ENCODE peak calls at places on chromosomes 6 and 20, in six cellular contexts. Z, D, W, S, E and O are unnamed samples.

GRCh38 chr6:43992126-43992663 is 135.1 kb downstream of the MRPL14 start:
- DNase-seq in Z (no peak), D (no peak), W (no peak), S (no peak), E (no peak), O (no peak)

GRCh38 chr6:157017022-157017421 is 239.8 kb downstream of the ARID1B start:
- DNase-seq in Z (no peak), D (no peak), W (no peak), S (no peak), E (no peak), O (no peak)

GRCh38 chr6:52403627-52404026 is 16.5 kb upstream of the EFHC1 start:
- DNase-seq in Z (peak), D (peak), W (no peak), S (no peak), E (no peak), O (no peak)

GRCh38 chr6:27280064-27280539 is 32.0 kb downstream of the POM121L2 start:
- DNase-seq in Z (no peak), D (no peak), W (peak), S (no peak), E (no peak), O (no peak)

GRCh38 chr6:16767765-16768514 is 6.7 kb upstream of the ATXN1 start:
- DNase-seq in Z (no peak), D (no peak), W (no peak), S (no peak), E (no peak), O (no peak)

GRCh38 chr20:9185511-9185910 is 116.6 kb downstream of the PLCB4 start:
- DNase-seq in Z (no peak), D (no peak), W (peak), S (no peak), E (no peak), O (no peak)

GRCh38 chr6:16503919-16504554 is 257.2 kb downstream of the ATXN1 start:
- DNase-seq in Z (no peak), D (no peak), W (no peak), S (peak), E (no peak), O (no peak)

GRCh38 chr20:20003088-20003954 is 13.8 kb upstream of the NAA20 start:
- DNase-seq in Z (peak), D (peak), W (no peak), S (peak), E (peak), O (no peak)

GRCh38 chr20:32470025-32470861 is 112.1 kb downstream of the ASXL1 start:
- DNase-seq in Z (peak), D (peak), W (peak), S (no peak), E (peak), O (no peak)

GRCh38 chr6:158999154-158999668 is 791 bp downstream of the RSPH3 start:
- DNase-seq in Z (no peak), D (no peak), W (no peak), S (no peak), E (no peak), O (no peak)

GRCh38 chr6:159004592-159004991 is 4.6 kb upstream of the RSPH3 start:
- DNase-seq in Z (no peak), D (no peak), W (no peak), S (no peak), E (no peak), O (no peak)

GRCh38 chr6:158996863-158997262 is 3.1 kb downstream of the RSPH3 start:
- DNase-seq in Z (no peak), D (no peak), W (no peak), S (no peak), E (no peak), O (no peak)

GRCh38 chr6:159002432-159003160 is 2.6 kb upstream of the RSPH3 start:
- DNase-seq in Z (no peak), D (no peak), W (peak), S (no peak), E (no peak), O (no peak)

GRCh38 chr6:158999669-159000403 is at the start of gene RSPH3:
- DNase-seq in Z (peak), D (peak), W (peak), S (peak), E (peak), O (peak)
- TF ChIP-seq CTCF in Z (no peak), D (no peak), W (peak), S (peak), E (peak), O (no peak)

DNA sequence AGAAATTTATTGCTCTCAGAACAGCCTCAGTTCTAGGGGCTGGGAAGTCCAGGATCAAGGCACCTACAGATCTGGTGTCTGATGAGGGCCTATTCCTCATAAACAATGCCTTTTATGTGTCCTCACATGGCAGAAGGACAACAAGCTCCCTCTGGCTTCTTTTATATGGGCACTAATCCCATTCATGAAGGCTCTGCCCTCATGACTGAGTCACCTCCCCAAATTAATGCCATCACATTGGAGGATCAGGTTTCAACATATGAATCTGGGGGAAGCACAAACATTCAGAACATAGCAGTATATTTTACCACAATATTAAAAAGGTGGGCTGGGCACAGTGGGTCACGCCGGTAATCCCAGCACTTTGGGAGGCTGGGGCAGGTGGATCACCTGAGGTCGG is 58.5 kb upstream of the CCN6 start:
- DNase-seq in Z (no peak), D (no peak), W (peak), S (no peak), E (no peak), O (no peak)
- TF ChIP-seq CTCF in Z (no peak), D (no peak), W (no peak), S (no peak), E (no peak), O (no peak)

DNA sequence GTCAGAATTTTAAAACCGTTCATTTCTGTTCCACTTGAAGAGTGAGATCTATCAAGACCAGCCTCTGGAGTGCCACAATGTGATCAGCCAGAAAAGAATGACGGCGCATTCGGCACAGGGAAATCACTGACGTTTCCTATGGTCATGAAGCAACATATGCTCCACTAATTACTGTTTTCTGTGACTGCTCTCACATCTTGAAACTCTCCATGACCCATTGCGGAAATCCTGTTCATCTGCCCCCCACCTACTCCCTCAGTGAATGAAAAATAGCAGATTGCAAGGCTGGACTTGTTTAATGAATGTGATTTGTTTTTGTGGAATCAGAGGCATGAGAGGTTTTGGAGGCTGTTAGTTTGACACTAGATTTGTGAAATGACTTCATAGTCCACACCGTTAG is 53.3 kb downstream of the SAMD5 start:
- DNase-seq in Z (no peak), D (no peak), W (no peak), S (no peak), E (no peak), O (no peak)
- TF ChIP-seq CTCF in Z (no peak), D (no peak), W (no peak), S (no peak), E (no peak), O (no peak)

DNA sequence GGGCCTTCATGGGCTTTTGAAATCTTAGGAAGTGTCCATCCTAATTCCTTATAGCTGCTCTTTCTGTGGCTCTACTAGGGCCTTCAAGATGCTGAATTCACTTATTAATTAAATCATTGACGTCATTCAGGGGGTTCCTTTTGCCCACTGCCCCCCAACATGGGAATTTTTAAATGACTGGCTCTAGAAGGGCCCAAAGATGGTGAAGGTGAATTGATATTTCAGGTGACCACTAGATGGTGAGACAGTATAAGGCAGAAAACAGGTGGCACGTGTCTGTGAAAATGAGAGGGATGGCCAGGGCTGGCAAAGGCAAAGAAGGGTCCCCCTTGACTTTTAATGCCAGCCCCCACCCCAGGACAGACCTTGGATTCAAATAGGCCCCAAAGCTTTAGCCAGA is 11.8 kb downstream of the GNAS start:
- DNase-seq in Z (no peak), D (no peak), W (no peak), S (no peak), E (no peak), O (no peak)
- TF ChIP-seq CTCF in Z (peak), D (peak), W (peak), S (peak), E (peak), O (peak)

GRCh38 chr6:134173936-134174789 is 121.7 kb upstream of the SLC2A12 start:
- DNase-seq in Z (peak), D (peak), W (peak), S (peak), E (peak), O (peak)

GRCh38 chr6:134177236-134177635 is 124.8 kb upstream of the SLC2A12 start:
- DNase-seq in Z (no peak), D (no peak), W (no peak), S (no peak), E (no peak), O (no peak)

GRCh38 chr6:134174790-134175531 is 122.5 kb upstream of the SLC2A12 start:
- DNase-seq in Z (peak), D (peak), W (peak), S (peak), E (peak), O (peak)

GRCh38 chr6:134176283-134176975 is 124.0 kb upstream of the SLC2A12 start:
- DNase-seq in Z (peak), D (peak), W (no peak), S (no peak), E (peak), O (no peak)

GRCh38 chr6:134175532-134176282 is 123.3 kb upstream of the SLC2A12 start:
- DNase-seq in Z (peak), D (peak), W (peak), S (no peak), E (peak), O (peak)
- TF ChIP-seq CTCF in Z (no peak), D (no peak), W (no peak), S (no peak), E (no peak), O (no peak)

DNA sequence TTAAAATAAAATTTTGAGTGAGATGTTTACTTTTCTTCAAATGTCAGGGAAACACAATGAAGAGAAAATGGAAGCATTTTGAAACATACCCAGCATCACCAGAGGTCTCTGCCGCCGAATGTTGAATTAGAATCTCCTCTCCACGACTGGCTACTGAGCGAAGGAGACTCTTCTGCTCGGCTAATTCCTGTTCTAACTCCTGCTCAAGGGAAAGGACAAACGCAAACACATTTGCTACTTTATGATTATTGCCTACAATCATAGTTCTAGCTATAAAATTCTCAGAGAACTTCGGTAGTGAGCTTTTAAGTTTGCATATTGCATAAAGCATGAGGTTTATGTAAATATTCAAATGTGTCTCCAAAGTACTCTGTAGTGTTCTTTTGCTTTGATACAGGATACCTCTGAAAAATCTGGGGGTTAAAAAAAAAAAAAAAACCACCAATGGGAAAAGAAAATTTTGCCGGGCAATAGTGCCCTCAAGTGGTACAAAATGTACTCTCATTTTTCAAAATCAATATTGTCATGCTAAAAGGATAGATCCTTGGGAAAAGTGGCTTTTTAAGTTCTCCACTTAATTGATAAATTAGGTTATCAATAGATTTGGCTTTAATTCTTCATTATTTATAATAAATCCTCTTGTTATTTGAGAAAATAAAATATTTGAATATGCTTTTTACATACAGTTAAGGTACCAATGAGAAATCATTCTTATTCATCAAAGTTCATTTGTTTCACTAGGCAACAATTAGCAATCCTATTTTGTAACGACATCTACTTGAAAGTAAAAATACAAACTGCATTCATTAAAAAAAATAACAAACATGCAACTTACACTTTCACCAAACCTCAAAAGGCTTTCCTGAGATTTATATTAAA is 369.0 kb downstream of the SYNE1 start:
- DNase-seq in Z (no peak), D (no peak), W (no peak), S (no peak), E (no peak), O (no peak)
- TF ChIP-seq CTCF in Z (peak), D (peak), W (peak), S (peak), E (peak), O (peak)

DNA sequence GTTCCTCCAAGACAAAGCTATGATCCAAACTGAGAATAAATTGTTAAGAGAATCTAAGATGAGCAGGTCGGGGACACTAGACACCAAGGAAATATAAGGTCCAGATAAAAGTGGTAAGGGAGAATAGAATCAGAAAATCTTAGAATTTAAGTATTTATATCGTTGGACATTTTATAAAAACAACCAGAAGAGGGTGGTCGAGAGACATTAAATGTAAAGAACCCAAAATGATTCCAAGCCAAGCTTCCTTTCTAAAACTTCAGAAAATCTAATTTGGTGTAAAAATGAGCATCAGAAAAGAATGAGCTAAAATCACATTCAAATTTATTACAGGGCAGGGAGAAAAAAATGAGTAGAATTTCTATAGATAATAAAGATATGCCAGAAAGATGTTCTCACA is 97.8 kb upstream of the OGFRL1 start:
- DNase-seq in Z (no peak), D (no peak), W (peak), S (no peak), E (no peak), O (no peak)
- TF ChIP-seq CTCF in Z (peak), D (peak), W (peak), S (peak), E (peak), O (peak)

GRCh38 chr6:42561986-42562385 is 1.8 kb upstream of the UBR2 start:
- DNase-seq in Z (no peak), D (no peak), W (no peak), S (no peak), E (no peak), O (no peak)

GRCh38 chr6:42562788-42563187 is 1.0 kb upstream of the UBR2 start:
- DNase-seq in Z (no peak), D (no peak), W (no peak), S (no peak), E (no peak), O (no peak)

GRCh38 chr6:42564496-42564890 is 664 bp downstream of the UBR2 start:
- DNase-seq in Z (no peak), D (no peak), W (no peak), S (no peak), E (no peak), O (no peak)

GRCh38 chr6:42566614-42567208 is 2.9 kb downstream of the UBR2 start:
- DNase-seq in Z (no peak), D (no peak), W (no peak), S (no peak), E (no peak), O (no peak)

GRCh38 chr6:42563697-42564495 is at the start of gene UBR2:
- DNase-seq in Z (peak), D (peak), W (peak), S (peak), E (peak), O (peak)
- TF ChIP-seq CTCF in Z (peak), D (no peak), W (peak), S (peak), E (peak), O (no peak)